ENCODE peak calls at places on chromosome 4, in seven cellular contexts. C is IMR-90, B is neuronal stem cell, Q is mesendoderm, T is trophoblast cell, N is mesenchymal stem cell, D is H1. W is an unnamed sample.
A peak's percentile ranks its signal among the peaks of the same experiment; 100 is the strongest.

GRCh38 chr4:183852910-183853555 is 52.1 kb upstream of the STOX2 start:
- DNase-seq in C (no peak), B (no peak), Q (no peak), T (no peak), N (no peak), D (no peak), W (no peak)

GRCh38 chr4:73573794-73574528 is 46.3 kb downstream of the RASSF6 start:
- DNase-seq in C (peak; percentile 82), B (peak; percentile 84), Q (peak; percentile 95), T (peak; percentile 65), N (peak; percentile 83), D (peak; percentile 70), W (peak; percentile 91)

GRCh38 chr4:3829211-3829953 is 63.2 kb downstream of the ADRA2C start:
- DNase-seq in C (no peak), B (no peak), Q (no peak), T (no peak), N (no peak), D (no peak), W (no peak)

GRCh38 chr4:122765702-122766352 is 33.3 kb downstream of the BBS12 start:
- DNase-seq in C (peak; percentile 91), B (no peak), Q (no peak), T (no peak), N (peak; percentile 95), D (no peak), W (no peak)

GRCh38 chr4:70297581-70297980 is 37.2 kb upstream of the CABS1 start:
- DNase-seq in C (no peak), B (no peak), Q (no peak), T (no peak), N (no peak), D (no peak), W (no peak)

GRCh38 chr4:108048997-108049396 is 59.3 kb downstream of the HADH start:
- DNase-seq in C (no peak), B (no peak), Q (no peak), T (no peak), N (no peak), D (no peak), W (no peak)

GRCh38 chr4:37139987-37140386 is 104.6 kb upstream of the NWD2 start:
- DNase-seq in C (no peak), B (no peak), Q (peak; percentile 61), T (peak; percentile 56), N (no peak), D (no peak), W (no peak)

GRCh38 chr4:142407569-142407968 is 438.5 kb downstream of the INPP4B start:
- DNase-seq in C (no peak), B (no peak), Q (peak; percentile 45), T (no peak), N (no peak), D (no peak), W (no peak)

GRCh38 chr4:29081230-29081955 is 1638.8 kb upstream of the PCDH7 start:
- DNase-seq in C (peak; percentile 28), B (no peak), Q (no peak), T (no peak), N (peak; percentile 7), D (no peak), W (no peak)

GRCh38 chr4:145034727-145035211 is 63.2 kb downstream of the ANAPC10 start:
- DNase-seq in C (peak; percentile 85), B (no peak), Q (peak; percentile 83), T (peak; percentile 48), N (peak; percentile 90), D (no peak), W (no peak)

GRCh38 chr4:25637581-25638220 is 17.9 kb upstream of the SLC34A2 start:
- DNase-seq in C (no peak), B (no peak), Q (peak; percentile 21), T (no peak), N (no peak), D (no peak), W (no peak)

GRCh38 chr4:153931804-153932203 is 142.9 kb upstream of the SFRP2 start:
- DNase-seq in C (no peak), B (no peak), Q (no peak), T (no peak), N (peak; percentile 82), D (no peak), W (no peak)

GRCh38 chr4:76579596-76580375 is 144.8 kb downstream of the SHROOM3 start:
- DNase-seq in C (no peak), B (no peak), Q (no peak), T (peak; percentile 33), N (no peak), D (no peak), W (no peak)

GRCh38 chr4:168153596-168154440 is 61.5 kb downstream of the ANXA10 start:
- DNase-seq in C (peak; percentile 83), B (peak; percentile 49), Q (peak; percentile 69), T (peak; percentile 42), N (peak; percentile 84), D (no peak), W (peak; percentile 42)

GRCh38 chr4:14404730-14405129 is 597.6 kb upstream of the CPEB2 start:
- DNase-seq in C (no peak), B (no peak), Q (no peak), T (no peak), N (no peak), D (no peak), W (no peak)

GRCh38 chr4:188041721-188042120 is 46.1 kb downstream of the ZFP42 start:
- DNase-seq in C (no peak), B (no peak), Q (no peak), T (no peak), N (no peak), D (no peak), W (no peak)

GRCh38 chr4:57193164-57193810 is 83.1 kb upstream of the IGFBP7 start:
- DNase-seq in C (no peak), B (no peak), Q (no peak), T (peak; percentile 2), N (no peak), D (no peak), W (no peak)

GRCh38 chr4:3497554-3498389 is 34.5 kb downstream of the LRPAP1 start:
- DNase-seq in C (no peak), B (no peak), Q (no peak), T (no peak), N (no peak), D (no peak), W (no peak)

GRCh38 chr4:111919666-111920065 is 225.6 kb upstream of the FAM241A start:
- DNase-seq in C (no peak), B (no peak), Q (no peak), T (no peak), N (no peak), D (no peak), W (no peak)

GRCh38 chr4:7738458-7739076 is 201.1 kb downstream of the AFAP1 start:
- DNase-seq in C (no peak), B (no peak), Q (no peak), T (no peak), N (no peak), D (no peak), W (no peak)

GRCh38 chr4:121711263-121712000 is 14.7 kb upstream of the ANXA5 start:
- DNase-seq in C (peak; percentile 97), B (peak; percentile 86), Q (peak; percentile 98), T (peak; percentile 90), N (peak; percentile 96), D (peak; percentile 85), W (peak; percentile 96)

GRCh38 chr4:183264614-183265013 is 55.5 kb downstream of the CLDN22 start:
- DNase-seq in C (peak; percentile 87), B (no peak), Q (no peak), T (no peak), N (peak; percentile 15), D (no peak), W (no peak)

GRCh38 chr4:89403826-89404225 is 96.2 kb upstream of the GPRIN3 start:
- DNase-seq in C (no peak), B (no peak), Q (no peak), T (peak; percentile 42), N (no peak), D (no peak), W (no peak)

DNA sequence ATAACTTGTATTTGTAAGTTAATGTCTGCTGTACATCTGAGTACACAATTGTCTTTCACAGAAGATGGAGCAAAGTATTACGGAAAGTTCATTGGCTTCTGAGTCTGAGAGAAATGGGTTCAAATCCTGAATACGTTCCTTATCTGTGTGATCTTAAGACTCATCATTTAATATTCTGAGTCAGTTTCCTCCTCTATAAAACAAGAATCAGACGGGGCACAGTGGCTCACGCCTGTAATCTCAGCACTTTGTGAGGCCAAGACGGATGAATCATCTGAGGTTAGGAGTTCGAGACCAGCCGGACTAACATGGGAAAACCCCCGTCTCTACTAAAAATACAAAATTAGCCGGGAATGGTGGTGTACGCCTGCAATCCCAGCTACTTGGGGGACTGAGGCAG is 57.8 kb downstream of the APBB2 start:
- DNase-seq in C (peak; percentile 74), B (no peak), Q (no peak), T (no peak), N (peak; percentile 82), D (no peak), W (no peak)
- H3K18ac ChIP-seq in C (no peak overlapping the region), B (no peak overlapping the region), Q (no peak overlapping the region), T (peak overlapping the region; percentile 43), N (no peak overlapping the region), D (no peak overlapping the region), W (no peak overlapping the region)

GRCh38 chr4:56050584-56050983 is 101.8 kb downstream of the CEP135 start:
- DNase-seq in C (no peak), B (no peak), Q (peak; percentile 37), T (no peak), N (no peak), D (no peak), W (no peak)
- H3K18ac ChIP-seq in C (no peak overlapping the region), B (no peak overlapping the region), Q (no peak overlapping the region), T (no peak overlapping the region), N (no peak overlapping the region), D (no peak overlapping the region), W (no peak overlapping the region)

DNA sequence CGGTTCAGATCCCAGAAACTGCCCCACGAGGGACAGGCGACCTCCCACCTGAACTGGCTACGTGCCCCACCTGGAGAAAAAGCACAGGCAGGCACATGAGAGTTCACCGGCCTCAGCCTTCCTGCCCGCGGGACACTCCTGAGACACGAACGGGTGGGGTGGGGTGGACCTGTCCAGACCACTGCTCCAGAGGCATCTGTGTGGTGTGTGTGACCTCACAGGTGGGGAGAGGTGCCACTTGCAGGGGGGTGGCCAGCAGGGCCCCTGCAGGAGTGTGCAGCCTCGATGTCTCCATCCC is 18.5 kb downstream of the NELFA start:
- DNase-seq in C (no peak), B (no peak), Q (no peak), T (no peak), N (no peak), D (no peak), W (no peak)
- H3K18ac ChIP-seq in C (no peak overlapping the region), B (no peak overlapping the region), Q (no peak overlapping the region), T (no peak overlapping the region), N (no peak overlapping the region), D (no peak overlapping the region), W (no peak overlapping the region)

GRCh38 chr4:47972181-47972580 is 44.3 kb downstream of the CNGA1 start:
- DNase-seq in C (no peak), B (no peak), Q (no peak), T (no peak), N (no peak), D (no peak), W (no peak)
- H3K18ac ChIP-seq in C (no peak overlapping the region), B (no peak overlapping the region), Q (no peak overlapping the region), T (no peak overlapping the region), N (no peak overlapping the region), D (no peak overlapping the region), W (no peak overlapping the region)

GRCh38 chr4:18454349-18454748 is 432.8 kb upstream of the LCORL start:
- DNase-seq in C (no peak), B (no peak), Q (no peak), T (no peak), N (no peak), D (no peak), W (no peak)
- H3K18ac ChIP-seq in C (no peak overlapping the region), B (no peak overlapping the region), Q (no peak overlapping the region), T (no peak overlapping the region), N (no peak overlapping the region), D (no peak overlapping the region), W (no peak overlapping the region)

GRCh38 chr4:78622253-78622979 is 70.8 kb downstream of the ANXA3 start:
- DNase-seq in C (peak; percentile 73), B (no peak), Q (peak; percentile 89), T (no peak), N (peak; percentile 75), D (no peak), W (no peak)
- H3K18ac ChIP-seq in C (no peak overlapping the region), B (no peak overlapping the region), Q (no peak overlapping the region), T (no peak overlapping the region), N (no peak overlapping the region), D (no peak overlapping the region), W (no peak overlapping the region)

W was measured in H9.